ENCODE peak calls at places on chromosomes 16 and 17, in six cellular contexts. One of them, this sample, is unnamed.
A peak's percentile ranks its signal among the peaks of the same experiment; 100 is the strongest.

GRCh38 chr16:66588981-66589713 is 9.9 kb downstream of the CMTM2 start:
- DNase-seq in neural progenitor cell: peak; percentile 50
- DNase-seq in AG10803: no peak
- DNase-seq in AG04450: no peak
- DNase-seq in amygdala: no peak
- DNase-seq in HCEC 1CT: peak; percentile 65
- DNase-seq in this sample: no peak

GRCh38 chr17:18191967-18192366 is 8.3 kb downstream of the ALKBH5 start:
- DNase-seq in neural progenitor cell: no peak
- DNase-seq in AG10803: no peak
- DNase-seq in AG04450: no peak
- DNase-seq in amygdala: no peak
- DNase-seq in HCEC 1CT: no peak
- DNase-seq in this sample: no peak

GRCh38 chr17:67891481-67892119 is 66.3 kb downstream of the BPTF start:
- DNase-seq in neural progenitor cell: peak; percentile 4
- DNase-seq in AG10803: peak; percentile 68
- DNase-seq in AG04450: peak; percentile 37
- DNase-seq in amygdala: no peak
- DNase-seq in HCEC 1CT: peak; percentile 73
- DNase-seq in this sample: peak; percentile 14

GRCh38 chr17:80270836-80271235 is 10.2 kb downstream of the RNF213 start:
- DNase-seq in neural progenitor cell: peak; percentile 84
- DNase-seq in AG10803: no peak
- DNase-seq in AG04450: no peak
- DNase-seq in amygdala: no peak
- DNase-seq in HCEC 1CT: no peak
- DNase-seq in this sample: no peak

GRCh38 chr16:11966173-11966572 is 1.2 kb downstream of the TNFRSF17 start:
- DNase-seq in neural progenitor cell: no peak
- DNase-seq in AG10803: no peak
- DNase-seq in AG04450: no peak
- DNase-seq in amygdala: no peak
- DNase-seq in HCEC 1CT: no peak
- DNase-seq in this sample: no peak

GRCh38 chr16:72859581-72859980 is 188.3 kb downstream of the ZFHX3 start:
- DNase-seq in neural progenitor cell: no peak
- DNase-seq in AG10803: no peak
- DNase-seq in AG04450: no peak
- DNase-seq in amygdala: no peak
- DNase-seq in HCEC 1CT: no peak
- DNase-seq in this sample: no peak

GRCh38 chr16:85955566-85955965 is 56.6 kb downstream of the IRF8 start:
- DNase-seq in neural progenitor cell: no peak
- DNase-seq in AG10803: no peak
- DNase-seq in AG04450: no peak
- DNase-seq in amygdala: no peak
- DNase-seq in HCEC 1CT: no peak
- DNase-seq in this sample: no peak

GRCh38 chr17:81064746-81065475 is 30.0 kb downstream of the BAIAP2 start:
- DNase-seq in neural progenitor cell: peak; percentile 72
- DNase-seq in AG10803: peak; percentile 58
- DNase-seq in AG04450: no peak
- DNase-seq in amygdala: no peak
- DNase-seq in HCEC 1CT: peak; percentile 20
- DNase-seq in this sample: no peak

GRCh38 chr16:19196871-19197270 is 28.8 kb downstream of the SYT17 start:
- DNase-seq in neural progenitor cell: no peak
- DNase-seq in AG10803: no peak
- DNase-seq in AG04450: no peak
- DNase-seq in amygdala: no peak
- DNase-seq in HCEC 1CT: no peak
- DNase-seq in this sample: no peak

GRCh38 chr17:75502072-75502745 is 13.1 kb downstream of the CASKIN2 start:
- DNase-seq in neural progenitor cell: no peak
- DNase-seq in AG10803: no peak
- DNase-seq in AG04450: no peak
- DNase-seq in amygdala: no peak
- DNase-seq in HCEC 1CT: no peak
- DNase-seq in this sample: no peak

GRCh38 chr16:13113786-13114185 is 212.4 kb downstream of the SHISA9 start:
- DNase-seq in neural progenitor cell: no peak
- DNase-seq in AG10803: no peak
- DNase-seq in AG04450: no peak
- DNase-seq in amygdala: no peak
- DNase-seq in HCEC 1CT: no peak
- DNase-seq in this sample: no peak

GRCh38 chr17:83085103-83085502 is 5.7 kb downstream of the METRNL start:
- DNase-seq in neural progenitor cell: no peak
- DNase-seq in AG10803: no peak
- DNase-seq in AG04450: no peak
- DNase-seq in amygdala: no peak
- DNase-seq in HCEC 1CT: no peak
- DNase-seq in this sample: no peak

GRCh38 chr16:76532188-76532973 is 255.2 kb downstream of the CNTNAP4 start:
- DNase-seq in neural progenitor cell: no peak
- DNase-seq in AG10803: no peak
- DNase-seq in AG04450: no peak
- DNase-seq in amygdala: no peak
- DNase-seq in HCEC 1CT: no peak
- DNase-seq in this sample: no peak

GRCh38 chr17:36778458-36778857 is 158.8 kb upstream of the LHX1 start:
- DNase-seq in neural progenitor cell: no peak
- DNase-seq in AG10803: no peak
- DNase-seq in AG04450: no peak
- DNase-seq in amygdala: no peak
- DNase-seq in HCEC 1CT: no peak
- DNase-seq in this sample: no peak

GRCh38 chr16:69105501-69106361 is at the start of gene HAS3:
- DNase-seq in neural progenitor cell: peak; percentile 91
- DNase-seq in AG10803: peak; percentile 54
- DNase-seq in AG04450: no peak
- DNase-seq in amygdala: no peak
- DNase-seq in HCEC 1CT: peak; percentile 67
- DNase-seq in this sample: no peak

GRCh38 chr16:67431077-67431804 is at the start of gene HSD11B2:
- DNase-seq in neural progenitor cell: peak; percentile 91
- DNase-seq in AG10803: peak; percentile 31
- DNase-seq in AG04450: no peak
- DNase-seq in amygdala: peak; percentile 18
- DNase-seq in HCEC 1CT: peak; percentile 36
- DNase-seq in this sample: no peak

GRCh38 chr17:47982645-47983440 is 11.9 kb downstream of the CDK5RAP3 start:
- DNase-seq in neural progenitor cell: no peak
- DNase-seq in AG10803: no peak
- DNase-seq in AG04450: no peak
- DNase-seq in amygdala: no peak
- DNase-seq in HCEC 1CT: no peak
- DNase-seq in this sample: no peak

GRCh38 chr16:89903908-89904515 is 14.7 kb upstream of the MC1R start:
- DNase-seq in neural progenitor cell: no peak
- DNase-seq in AG10803: no peak
- DNase-seq in AG04450: no peak
- DNase-seq in amygdala: no peak
- DNase-seq in HCEC 1CT: no peak
- DNase-seq in this sample: no peak

GRCh38 chr17:41521574-41522261 is 3.0 kb upstream of the KRT15 start:
- DNase-seq in neural progenitor cell: no peak
- DNase-seq in AG10803: peak; percentile 73
- DNase-seq in AG04450: peak; percentile 50
- DNase-seq in amygdala: no peak
- DNase-seq in HCEC 1CT: peak; percentile 84
- DNase-seq in this sample: peak; percentile 82

GRCh38 chr17:42536372-42537155 is 523 bp downstream of the NAGLU start:
- DNase-seq in neural progenitor cell: peak; percentile 87
- DNase-seq in AG10803: peak; percentile 84
- DNase-seq in AG04450: peak; percentile 62
- DNase-seq in amygdala: peak; percentile 65
- DNase-seq in HCEC 1CT: peak; percentile 89
- DNase-seq in this sample: no peak

GRCh38 chr17:39195568-39196160 is 1.8 kb downstream of the CACNB1 start:
- DNase-seq in neural progenitor cell: no peak
- DNase-seq in AG10803: no peak
- DNase-seq in AG04450: no peak
- DNase-seq in amygdala: no peak
- DNase-seq in HCEC 1CT: no peak
- DNase-seq in this sample: no peak

GRCh38 chr16:87144232-87144631 is 173.0 kb downstream of the C16orf95 start:
- DNase-seq in neural progenitor cell: no peak
- DNase-seq in AG10803: no peak
- DNase-seq in AG04450: no peak
- DNase-seq in amygdala: no peak
- DNase-seq in HCEC 1CT: no peak
- DNase-seq in this sample: no peak

GRCh38 chr16:89370081-89370511 is 120.3 kb downstream of the ANKRD11 start:
- DNase-seq in neural progenitor cell: no peak
- DNase-seq in AG10803: peak; percentile 66
- DNase-seq in AG04450: no peak
- DNase-seq in amygdala: no peak
- DNase-seq in HCEC 1CT: no peak
- DNase-seq in this sample: no peak

GRCh38 chr16:50244140-50244503 is 22.2 kb upstream of the ADCY7 start:
- DNase-seq in neural progenitor cell: no peak
- DNase-seq in AG10803: peak; percentile 34
- DNase-seq in AG04450: no peak
- DNase-seq in amygdala: no peak
- DNase-seq in HCEC 1CT: peak; percentile 64
- DNase-seq in this sample: no peak

GRCh38 chr16:10754941-10755340 is 11.3 kb downstream of the NUBP1 start:
- DNase-seq in neural progenitor cell: no peak
- DNase-seq in AG10803: peak; percentile 33
- DNase-seq in AG04450: no peak
- DNase-seq in amygdala: no peak
- DNase-seq in HCEC 1CT: peak; percentile 53
- DNase-seq in this sample: peak; percentile 44

GRCh38 chr16:87682852-87683399 is 80.6 kb downstream of the JPH3 start:
- DNase-seq in neural progenitor cell: no peak
- DNase-seq in AG10803: no peak
- DNase-seq in AG04450: no peak
- DNase-seq in amygdala: no peak
- DNase-seq in HCEC 1CT: no peak
- DNase-seq in this sample: no peak